ENCODE peak calls at places on chromosomes 3 and 15, in five cellular contexts. S, F, H, Y and Z are unnamed samples.

GRCh38 chr3:55659023-55659355 is 171.9 kb upstream of the WNT5A start:
- DNase-seq in F (no peak), H (no peak), Y (no peak), S (no peak), Z (no peak)

GRCh38 chr3:126369490-126369889 is 12.3 kb upstream of the KLF15 start:
- DNase-seq in H (no peak), F (no peak), S (peak), Y (no peak), Z (no peak)

GRCh38 chr3:57756528-57757401 is 656 bp downstream of the SLMAP start:
- DNase-seq in Y (peak), F (peak), S (peak), H (peak), Z (peak)

GRCh38 chr3:185779461-185779860 is 45.4 kb downstream of the IGF2BP2 start:
- DNase-seq in H (no peak), F (no peak), S (no peak), Y (no peak), Z (no peak)

GRCh38 chr3:57810471-57811144 is 54.5 kb downstream of the SLMAP start:
- DNase-seq in F (no peak), Y (no peak), H (no peak), S (no peak), Z (no peak)

GRCh38 chr3:148992635-148993230 is 1.4 kb downstream of the GYG1 start:
- DNase-seq in H (no peak), S (peak), F (peak), Y (peak), Z (no peak)

GRCh38 chr3:53346514-53346913 is 829 bp downstream of the DCP1A start:
- DNase-seq in S (no peak), F (peak), H (no peak), Y (no peak), Z (no peak)

GRCh38 chr3:155872904-155873646 is 2.6 kb downstream of the GMPS start:
- DNase-seq in F (no peak), H (no peak), S (no peak), Y (no peak), Z (no peak)

GRCh38 chr3:134601539-134602439 is 49.0 kb downstream of the KY start:
- DNase-seq in F (peak), H (no peak), S (no peak), Y (no peak), Z (no peak)

GRCh38 chr3:40713795-40714194 is 189.0 kb downstream of the ZNF621 start:
- DNase-seq in H (no peak), F (no peak), S (no peak), Y (no peak), Z (no peak)

GRCh38 chr3:149589332-149589731 is 68.5 kb downstream of the WWTR1 start:
- DNase-seq in F (no peak), H (no peak), Y (no peak), S (no peak), Z (no peak)

GRCh38 chr3:7144696-7145308 is 283.9 kb downstream of the GRM7 start:
- DNase-seq in F (peak), H (no peak), Y (no peak), S (no peak), Z (no peak)

GRCh38 chr15:49462242-49462641 is 39.2 kb downstream of the FGF7 start:
- DNase-seq in S (no peak), Y (no peak), H (no peak), F (no peak), Z (no peak)

GRCh38 chr15:73679180-73679579 is 5.0 kb upstream of the CD276 start:
- DNase-seq in Y (no peak), S (no peak), H (no peak), F (no peak), Z (no peak)

GRCh38 chr3:49745986-49746385 is 22.2 kb upstream of the GMPPB start:
- DNase-seq in Y (no peak), H (no peak), S (no peak), F (no peak), Z (no peak)

GRCh38 chr15:35784745-35785144 is 238.8 kb upstream of the DPH6 start:
- DNase-seq in Y (no peak), S (no peak), F (peak), H (no peak), Z (no peak)

GRCh38 chr3:48428863-48429415 is 947 bp downstream of the PLXNB1 start:
- DNase-seq in S (peak), Y (peak), F (peak), H (peak), Z (no peak)

GRCh38 chr15:48565560-48566482 is 79.7 kb downstream of the FBN1 start:
- DNase-seq in S (no peak), Y (no peak), H (no peak), F (no peak), Z (no peak)

GRCh38 chr3:184565421-184566211 is 4.0 kb downstream of the EPHB3 start:
- DNase-seq in Y (no peak), F (peak), H (peak), S (no peak), Z (no peak)

GRCh38 chr3:173583496-173583895 is 186.0 kb downstream of the NLGN1 start:
- DNase-seq in Y (no peak), S (no peak), H (no peak), F (no peak), Z (no peak)

GRCh38 chr3:82208002-82208710 is 446.7 kb upstream of the GBE1 start:
- DNase-seq in H (no peak), F (no peak), S (no peak), Y (no peak), Z (no peak)

GRCh38 chr15:100114100-100114499 is 227.7 kb downstream of the ADAMTS17 start:
- DNase-seq in Y (no peak), H (peak), F (no peak), S (peak), Z (no peak)

GRCh38 chr3:134976948-134977347 is 181.9 kb downstream of the EPHB1 start:
- DNase-seq in F (no peak), S (no peak), H (no peak), Y (no peak), Z (no peak)

GRCh38 chr3:77699292-77699691 is 659.4 kb downstream of the ROBO2 start:
- DNase-seq in Y (no peak), H (no peak), S (no peak), F (no peak), Z (no peak)

GRCh38 chr3:8767667-8768363 is 1.6 kb downstream of the OXTR start:
- DNase-seq in S (no peak), H (no peak), F (peak), Y (peak), Z (no peak)

GRCh38 chr3:14237431-14237830 is 58.8 kb downstream of the LSM3 start:
- DNase-seq in Y (no peak), S (peak), H (no peak), F (no peak), Z (no peak)

GRCh38 chr3:194133661-194134230 is 2.2 kb upstream of the HES1 start:
- DNase-seq in S (peak), F (peak), H (peak), Y (peak), Z (no peak)

GRCh38 chr3:16472593-16472992 is 40.9 kb downstream of the RFTN1 start:
- DNase-seq in F (no peak), H (no peak), S (peak), Y (no peak), Z (no peak)
- H3K27ac ChIP-seq in F (no peak), H (no peak), S (peak), Y (no peak), Z (no peak)

DNA sequence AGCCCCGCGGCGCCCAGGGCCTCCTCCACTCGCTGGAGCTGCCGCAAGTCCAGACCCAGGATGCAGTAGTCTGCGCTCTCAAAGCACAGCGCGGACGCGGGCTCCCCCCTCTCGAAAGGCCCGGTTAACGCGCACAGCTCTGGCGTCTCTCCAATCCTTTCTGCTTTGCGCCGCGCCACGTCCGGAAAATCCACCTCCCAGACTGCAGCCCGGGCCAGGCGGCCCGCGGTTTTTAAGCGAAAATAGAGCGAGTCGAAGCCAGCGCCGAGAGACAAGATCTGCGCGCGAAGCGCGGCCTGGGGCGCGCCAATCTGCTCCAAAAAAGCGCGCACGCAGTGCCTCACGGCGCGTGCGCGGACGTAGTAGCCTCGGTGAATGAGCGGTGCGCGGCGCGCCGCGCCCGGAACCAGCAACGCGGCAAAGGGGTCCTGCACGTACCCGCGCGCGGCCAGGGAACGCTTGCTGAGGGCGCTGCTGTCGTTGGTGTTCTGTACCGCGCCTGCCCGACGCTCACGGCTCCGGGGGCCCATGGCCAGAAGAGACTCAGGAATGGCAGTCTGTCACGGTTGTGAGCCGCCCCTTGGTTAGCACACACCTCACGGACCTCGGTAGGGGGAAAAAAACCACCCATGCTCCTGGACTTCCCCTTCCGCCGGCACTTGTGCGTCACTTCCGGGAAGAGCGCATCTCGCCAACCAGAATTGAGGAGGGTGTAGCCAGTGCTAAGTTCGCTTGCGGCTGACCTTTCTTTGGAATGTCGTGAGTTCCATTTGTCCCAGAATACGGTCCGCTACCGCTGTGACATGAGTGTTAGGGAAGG is at the start of gene LCMT2:
- DNase-seq in F (peak), Y (peak), S (peak), H (peak), Z (peak)
- TF ChIP-seq CTCF in F (peak), Y (no peak), S (no peak), H (no peak), Z (peak)

GRCh38 chr3:5276953-5277352 is 89.4 kb downstream of the EDEM1 start:
- DNase-seq in S (no peak), H (no peak), F (no peak), Y (no peak), Z (no peak)

GRCh38 chr3:5274116-5274515 is 86.6 kb downstream of the EDEM1 start:
- DNase-seq in F (no peak), S (no peak), H (no peak), Y (no peak), Z (no peak)

GRCh38 chr3:5277612-5278236 is 90.2 kb downstream of the EDEM1 start:
- DNase-seq in F (no peak), H (no peak), Y (no peak), S (no peak), Z (no peak)

GRCh38 chr3:5278666-5279065 is 91.2 kb downstream of the EDEM1 start:
- DNase-seq in Y (no peak), S (no peak), F (no peak), H (no peak), Z (no peak)

GRCh38 chr3:5275529-5275928 is 88.0 kb downstream of the EDEM1 start:
- DNase-seq in Y (no peak), H (no peak), F (no peak), S (no peak), Z (no peak)
- H3K27ac ChIP-seq in Y (no peak), H (no peak), F (no peak), S (no peak), Z (no peak)

DNA sequence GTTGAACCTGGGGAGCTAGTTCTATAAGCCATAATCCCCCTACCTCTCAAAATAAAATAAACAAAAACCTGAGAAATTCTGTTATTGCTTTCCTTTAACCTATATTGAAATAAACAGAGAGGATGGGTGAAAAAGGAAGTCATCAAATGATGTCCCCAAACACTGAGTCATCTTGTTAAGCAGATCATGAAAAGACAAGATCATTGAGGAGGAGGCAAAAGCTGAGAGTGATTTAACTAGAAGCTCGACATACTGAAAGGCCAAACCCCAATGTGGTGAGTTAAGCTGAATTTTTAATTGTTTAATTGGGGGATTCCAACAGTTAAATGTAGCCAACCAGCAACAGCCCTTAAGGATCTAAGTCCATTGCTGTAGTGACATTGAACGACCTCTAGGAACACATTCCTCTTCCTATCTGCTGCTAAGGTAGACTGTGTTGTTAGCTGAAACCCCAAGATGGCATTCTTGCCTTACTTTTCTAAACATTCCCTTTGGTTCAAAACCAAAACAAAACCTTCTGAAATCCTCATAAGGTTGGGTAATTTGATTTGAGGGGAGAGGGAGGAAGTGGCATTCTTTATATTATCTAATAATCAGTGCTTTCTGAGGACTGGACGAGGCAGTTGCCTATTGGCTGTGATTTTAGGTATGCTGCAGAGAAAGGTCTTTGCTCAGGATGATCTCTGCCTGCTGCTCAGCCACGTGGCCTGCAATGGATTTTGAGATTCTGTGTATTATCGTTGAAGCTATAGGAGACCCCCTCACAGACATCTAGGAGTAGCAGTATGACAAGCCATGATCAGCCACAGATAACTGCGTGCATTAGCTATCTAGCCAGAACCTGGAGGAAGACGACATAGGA is 62.7 kb upstream of the BNIP2 start:
- DNase-seq in H (no peak), S (no peak), F (no peak), Y (no peak), Z (no peak)
- TF ChIP-seq CTCF in H (no peak), S (peak), F (peak), Y (no peak), Z (peak)

DNA sequence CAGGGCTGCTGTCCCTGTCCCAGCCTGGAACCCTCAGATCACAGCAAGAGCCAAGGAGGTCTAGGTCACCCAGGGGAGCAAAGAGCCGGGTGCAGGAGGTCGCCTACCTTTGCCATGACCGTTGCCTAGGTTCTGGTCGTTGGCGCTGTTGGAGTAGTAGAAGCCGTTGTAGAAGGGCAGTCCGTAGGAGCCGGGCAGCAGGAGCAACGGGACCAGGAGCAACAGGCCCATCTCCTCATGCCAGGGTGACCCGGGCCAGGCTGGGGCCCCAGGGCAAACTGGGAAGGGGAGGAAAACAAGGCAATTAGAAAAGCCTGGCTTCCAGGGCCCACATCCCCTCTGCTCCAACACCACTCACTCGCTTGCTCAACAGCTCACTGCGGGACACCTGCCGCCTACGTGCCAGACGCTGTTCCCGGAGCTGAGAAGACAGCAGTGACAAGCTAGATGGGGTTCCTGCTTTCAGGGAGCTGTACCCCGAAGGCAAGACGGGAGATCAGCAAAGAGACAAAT is 8.2 kb downstream of the HAPLN3 start:
- DNase-seq in F (no peak), Y (no peak), H (no peak), S (no peak), Z (no peak)
- H3K27ac ChIP-seq in F (no peak), Y (no peak), H (no peak), S (no peak), Z (no peak)